ENCODE peak calls at places on chromosomes 13 and 19, in nine cellular contexts. R is fibroblast of gingiva; Q is epithelial cell of esophagus; M is T-helper 1 cell; X is right cardiac atrium; W is activated effector memory CD4-positive, alpha-beta T cell treated with anti-CD3 and anti-CD28 coated beads, Interleukin-2, amount 50 U/mL, for 16 hours; T is head of caudate nucleus; C is HepG2; H is SHP77. G is an unnamed sample.

GRCh38 chr13:40517486-40518311 is 148.7 kb downstream of the FOXO1 start:
- DNase-seq in R (no peak), Q (no peak), M (no peak), X (no peak), W (no peak), T (no peak), C (no peak), H (no peak), G (no peak)

GRCh38 chr13:80334582-80335260 is 6.2 kb downstream of the SPRY2 start:
- DNase-seq in R (peak), Q (peak), M (no peak), X (no peak), W (no peak), T (no peak), C (no peak), H (no peak), G (no peak)

GRCh38 chr19:1429750-1430149 is 8.4 kb upstream of the RPS15 start:
- DNase-seq in R (no peak), Q (no peak), M (no peak), X (peak), W (no peak), T (no peak), C (no peak), H (no peak), G (no peak)

GRCh38 chr13:94033830-94034642 is 445.4 kb downstream of the DCT start:
- DNase-seq in R (no peak), Q (no peak), M (no peak), X (no peak), W (no peak), T (no peak), C (no peak), H (no peak), G (no peak)

GRCh38 chr13:45049478-45049877 is 60.1 kb downstream of the GPALPP1 start:
- DNase-seq in R (no peak), Q (no peak), M (no peak), X (no peak), W (no peak), T (no peak), C (no peak), H (no peak), G (no peak)

GRCh38 chr13:43686557-43686956 is 100.2 kb downstream of the ENOX1 start:
- DNase-seq in R (peak), Q (peak), M (no peak), X (peak), W (no peak), T (no peak), C (peak), H (no peak), G (no peak)

GRCh38 chr19:23971598-23971997 is 56.9 kb downstream of the ZNF726 start:
- DNase-seq in R (no peak), Q (no peak), M (no peak), X (peak), W (no peak), T (no peak), C (no peak), H (no peak), G (no peak)

GRCh38 chr13:26022538-26023292 is 29.1 kb downstream of the SHISA2 start:
- DNase-seq in R (peak), Q (peak), M (no peak), X (peak), W (no peak), T (no peak), C (no peak), H (peak), G (peak)

GRCh38 chr19:44865196-44865767 is 19.2 kb downstream of the NECTIN2 start:
- DNase-seq in R (no peak), Q (no peak), M (no peak), X (no peak), W (no peak), T (no peak), C (no peak), H (no peak), G (no peak)

GRCh38 chr19:31943305-31943704 is 402.1 kb upstream of the ZNF507 start:
- DNase-seq in R (no peak), Q (no peak), M (no peak), X (peak), W (no peak), T (no peak), C (no peak), H (no peak), G (no peak)

GRCh38 chr19:8641908-8642547 is 11.6 kb downstream of the NFILZ start:
- DNase-seq in R (peak), Q (peak), M (peak), X (no peak), W (no peak), T (no peak), C (peak), H (no peak), G (no peak)

GRCh38 chr19:21586341-21587116 is 81.1 kb downstream of the ZNF429 start:
- DNase-seq in R (no peak), Q (no peak), M (no peak), X (peak), W (peak), T (no peak), C (no peak), H (no peak), G (no peak)

GRCh38 chr13:40161931-40162330 is 504.5 kb downstream of the FOXO1 start:
- DNase-seq in R (no peak), Q (no peak), M (no peak), X (no peak), W (no peak), T (no peak), C (no peak), H (no peak), G (no peak)

GRCh38 chr19:384801-385169 is 24.2 kb downstream of the C2CD4C start:
- DNase-seq in R (no peak), Q (no peak), M (no peak), X (no peak), W (peak), T (no peak), C (no peak), H (no peak), G (no peak)

GRCh38 chr13:91347996-91348905 is 764 bp downstream of the MIR17HG start:
- DNase-seq in R (peak), Q (peak), M (peak), X (peak), W (peak), T (peak), C (no peak), H (no peak), G (peak)

GRCh38 chr19:51702103-51702753 is 9.1 kb downstream of the SPACA6 start:
- DNase-seq in R (peak), Q (peak), M (peak), X (peak), W (peak), T (peak), C (no peak), H (no peak), G (no peak)